ENCODE peak calls at places on chromosomes 6 and 20, in four cellular contexts. E is neural progenitor cell, J is pancreas, M is SJCRH30. V is an unnamed sample.

GRCh38 chr20:38139156-38139912 is 25.7 kb downstream of the TGM2 start:
- DNase-seq in E (no peak), J (no peak), M (no peak), V (no peak)

GRCh38 chr6:150142304-150142656 is 564 bp upstream of the PPP1R14C start:
- DNase-seq in E (peak; percentile 52), J (no peak), M (peak; percentile 20), V (peak; percentile 52)

GRCh38 chr6:86712039-86712438 is 225.3 kb upstream of the HTR1E start:
- DNase-seq in E (no peak), J (no peak), M (no peak), V (no peak)

GRCh38 chr6:34771727-34772126 is 14.4 kb downstream of the SNRPC start:
- DNase-seq in E (no peak), J (no peak), M (no peak), V (no peak)

GRCh38 chr20:31758521-31758920 is 19.4 kb downstream of the TPX2 start:
- DNase-seq in E (no peak), J (no peak), M (peak; percentile 93), V (no peak)

GRCh38 chr6:162726997-162727346 is 594 bp downstream of the PRKN start:
- DNase-seq in E (no peak), J (no peak), M (peak; percentile 24), V (no peak)

GRCh38 chr6:55449219-55449618 is 122.0 kb downstream of the GFRAL start:
- DNase-seq in E (peak; percentile 39), J (no peak), M (peak; percentile 68), V (no peak)

GRCh38 chr20:11676618-11677289 is 240.9 kb upstream of the BTBD3 start:
- DNase-seq in E (peak; percentile 78), J (peak; percentile 53), M (peak; percentile 69), V (peak; percentile 23)

GRCh38 chr20:60572991-60573390 is 614.8 kb downstream of the CDH26 start:
- DNase-seq in E (no peak), J (no peak), M (no peak), V (no peak)

GRCh38 chr6:154548130-154548830 is 37.8 kb upstream of the CNKSR3 start:
- DNase-seq in E (no peak), J (peak; percentile 72), M (peak; percentile 45), V (no peak)

GRCh38 chr6:168700880-168701279 is 259.9 kb downstream of the SMOC2 start:
- DNase-seq in E (no peak), J (no peak), M (no peak), V (no peak)
- H3K9me3 ChIP-seq in E (no peaks in the 10 kb centered on the region), J (no peaks in the 10 kb centered on the region), M (no peaks in the 10 kb centered on the region), V (no peaks in the 10 kb centered on the region)

DNA sequence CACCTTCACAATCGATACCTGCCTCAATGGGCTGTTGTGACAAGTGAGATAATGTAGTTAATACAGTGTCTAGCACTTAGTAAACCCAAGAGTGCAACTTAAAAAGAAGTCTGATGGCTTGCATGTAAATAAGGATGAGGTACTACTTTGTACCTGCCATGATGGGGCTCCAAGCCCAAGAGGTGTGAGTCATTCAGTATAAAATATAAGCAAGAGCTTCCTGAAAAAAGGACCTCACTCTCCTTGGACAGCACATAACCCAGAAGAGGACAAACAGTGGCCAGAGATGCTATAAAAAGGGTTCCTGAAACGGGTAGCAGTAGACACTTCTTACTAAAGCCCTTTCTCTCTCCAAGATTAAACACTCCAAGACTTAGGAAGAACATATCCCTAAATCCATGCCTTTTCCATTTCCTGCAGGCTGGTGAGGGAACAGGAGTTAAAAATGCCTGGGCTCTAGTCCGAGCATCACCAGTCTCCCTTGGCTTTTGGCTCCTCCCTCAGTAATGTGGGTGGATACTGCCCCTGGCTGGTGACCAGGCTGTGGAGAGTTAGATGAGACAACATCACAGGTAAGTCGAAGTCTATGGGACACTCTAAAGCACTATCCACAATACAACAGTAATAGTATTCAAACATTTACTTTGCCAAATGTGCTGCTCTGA is 4.2 kb downstream of the UBE2V1 start:
- DNase-seq in E (no peak), J (no peak), M (no peak), V (no peak)
- H3K4me1 ChIP-seq in E (peaks cover 11% of the 10 kb centered on the region), J (peaks cover 15% of the 10 kb centered on the region), M (peaks cover 24% of the 10 kb centered on the region), V (peaks cover 25% of the 10 kb centered on the region)

DNA sequence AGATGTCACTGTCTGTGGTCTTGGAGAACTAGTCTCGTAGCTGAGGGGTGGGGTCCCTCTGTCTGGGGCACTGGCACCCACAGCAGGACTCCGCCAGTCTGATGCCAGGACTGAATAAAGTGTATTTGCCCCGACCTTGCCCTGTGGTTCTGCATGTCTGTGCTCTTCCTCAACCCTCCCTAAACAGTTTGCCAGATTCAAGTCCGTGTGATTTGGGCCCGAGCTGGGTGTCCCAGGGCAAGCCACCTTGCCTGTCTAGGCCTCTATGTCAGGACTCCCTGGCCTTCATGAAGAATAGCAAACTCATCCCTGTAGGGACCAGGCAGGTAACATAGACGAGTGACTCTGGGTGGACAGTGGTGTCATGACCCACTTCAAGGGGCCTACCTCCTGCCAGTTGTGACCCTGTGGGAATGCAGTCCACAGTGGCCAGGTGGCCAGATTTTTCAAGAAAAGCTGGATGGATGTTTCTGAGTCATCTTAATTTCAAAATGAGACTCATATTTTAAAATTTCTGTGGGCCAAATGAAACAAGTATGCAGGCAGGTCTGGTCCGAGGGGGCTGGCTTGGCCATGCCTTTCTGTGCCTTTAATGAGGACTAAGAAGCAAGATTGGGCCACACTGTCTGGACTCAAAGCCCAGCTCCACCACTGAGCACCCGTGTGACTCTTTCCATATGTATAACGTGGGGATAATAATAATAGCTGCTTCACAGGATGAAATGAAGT is 3.4 kb downstream of the SOX12 start:
- DNase-seq in E (no peak), J (no peak), M (no peak), V (no peak)
- H3K9me3 ChIP-seq in E (no peaks in the 10 kb centered on the region), J (no peaks in the 10 kb centered on the region), M (no peaks in the 10 kb centered on the region), V (no peaks in the 10 kb centered on the region)

GRCh38 chr6:108661982-108662381 is 101.3 kb downstream of the FOXO3 start:
- DNase-seq in E (no peak), J (no peak), M (no peak), V (no peak)
- H3K4me1 ChIP-seq in E (peaks cover 5% of the 10 kb centered on the region), J (peaks cover 15% of the 10 kb centered on the region), M (peaks cover 28% of the 10 kb centered on the region), V (peaks cover 1% of the 10 kb centered on the region)

GRCh38 chr20:25081730-25082497 is at the start of gene VSX1:
- DNase-seq in E (peak; percentile 48), J (no peak), M (no peak), V (no peak)
- H3K9me3 ChIP-seq in E (no peaks in the 10 kb centered on the region), J (no peaks in the 10 kb centered on the region), M (no peaks in the 10 kb centered on the region), V (no peaks in the 10 kb centered on the region)

GRCh38 chr20:1807394-1807793 is 87.8 kb upstream of the SIRPA start:
- DNase-seq in E (no peak), J (no peak), M (no peak), V (no peak)

GRCh38 chr20:1810572-1810925 is 84.7 kb upstream of the SIRPA start:
- DNase-seq in E (no peak), J (no peak), M (no peak), V (no peak)

GRCh38 chr20:1808101-1808500 is 87.1 kb upstream of the SIRPA start:
- DNase-seq in E (no peak), J (no peak), M (no peak), V (no peak)

GRCh38 chr20:1809611-1810510 is 85.3 kb upstream of the SIRPA start:
- DNase-seq in E (no peak), J (no peak), M (no peak), V (no peak)

GRCh38 chr20:1809121-1809520 is 86.1 kb upstream of the SIRPA start:
- DNase-seq in E (no peak), J (no peak), M (no peak), V (no peak)
- H3K4me1 ChIP-seq in E (peaks cover 18% of the 10 kb centered on the region), J (no peaks in the 10 kb centered on the region), M (no peaks in the 10 kb centered on the region), V (peaks cover 13% of the 10 kb centered on the region)

GRCh38 chr6:7953753-7954152 is 43.2 kb upstream of the TXNDC5 start:
- DNase-seq in E (no peak), J (no peak), M (no peak), V (no peak)

GRCh38 chr6:7959453-7959852 is 48.9 kb upstream of the TXNDC5 start:
- DNase-seq in E (no peak), J (no peak), M (no peak), V (no peak)

GRCh38 chr6:7960141-7960540 is 49.6 kb upstream of the TXNDC5 start:
- DNase-seq in E (no peak), J (no peak), M (no peak), V (no peak)

GRCh38 chr6:7958464-7958863 is 47.9 kb upstream of the TXNDC5 start:
- DNase-seq in E (no peak), J (no peak), M (no peak), V (no peak)

DNA sequence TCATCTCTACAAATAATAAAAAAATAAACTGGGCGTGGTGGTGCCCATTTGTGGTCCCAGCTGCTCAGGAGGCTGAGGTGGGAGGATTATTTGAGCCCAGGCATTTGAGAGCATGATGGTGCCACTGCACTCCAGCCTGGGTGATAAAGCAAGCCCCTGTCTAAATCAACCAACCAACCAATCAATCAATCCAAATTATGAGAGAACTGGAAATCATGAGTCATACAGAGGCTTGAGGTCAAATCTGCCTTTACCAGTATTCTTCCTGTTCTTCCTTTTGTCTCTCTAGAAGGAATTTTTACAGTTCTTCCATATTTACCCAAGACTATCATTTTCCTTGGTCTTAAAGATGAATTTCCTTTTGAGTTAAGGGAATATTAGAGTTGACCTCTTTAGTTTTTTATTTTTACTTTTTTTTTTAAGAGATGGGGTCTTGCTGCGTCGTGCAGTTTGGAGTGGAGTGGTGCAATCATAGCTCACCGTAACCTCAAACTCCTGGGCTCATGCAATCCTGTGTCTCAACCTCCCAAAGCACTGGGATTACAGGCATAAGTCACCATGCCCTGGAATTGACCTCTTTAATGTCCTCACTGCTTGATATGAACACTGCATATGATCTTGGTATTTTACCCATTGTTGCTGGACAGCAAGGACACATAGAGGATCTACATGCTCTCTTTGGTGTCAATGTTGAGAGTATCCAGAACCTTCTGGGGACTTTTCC is 44.1 kb upstream of the TXNDC5 start:
- DNase-seq in E (no peak), J (no peak), M (no peak), V (no peak)
- H3K9me3 ChIP-seq in E (no peaks in the 10 kb centered on the region), J (no peaks in the 10 kb centered on the region), M (no peaks in the 10 kb centered on the region), V (no peaks in the 10 kb centered on the region)

DNA sequence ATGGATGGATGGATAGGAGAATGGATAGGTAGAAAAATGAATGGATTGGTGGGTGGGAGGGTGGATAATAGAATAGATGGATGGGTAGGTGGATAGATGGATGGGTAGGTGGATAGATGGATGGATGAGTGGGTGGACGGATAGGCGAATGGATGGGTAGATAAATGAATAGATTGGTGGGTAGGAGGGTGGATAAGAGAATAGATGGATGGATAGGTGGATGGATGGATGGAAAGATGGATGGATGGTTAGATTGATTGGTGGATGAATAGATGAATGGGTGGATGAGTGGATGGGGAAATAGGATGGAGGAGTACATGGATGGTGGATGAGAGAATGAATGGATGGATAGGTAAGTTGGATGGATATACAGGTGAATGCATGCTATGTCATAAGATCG is 110.5 kb downstream of the CEBPB start:
- DNase-seq in E (no peak), J (no peak), M (no peak), V (no peak)
- H3K4me1 ChIP-seq in E (no peaks in the 10 kb centered on the region), J (no peaks in the 10 kb centered on the region), M (peaks cover 22% of the 10 kb centered on the region), V (no peaks in the 10 kb centered on the region)

GRCh38 chr20:58531657-58532056 is 16.5 kb upstream of the APCDD1L start:
- DNase-seq in E (no peak), J (no peak), M (no peak), V (no peak)

GRCh38 chr20:58526411-58526810 is 11.2 kb upstream of the APCDD1L start:
- DNase-seq in E (no peak), J (no peak), M (no peak), V (no peak)

GRCh38 chr20:58528412-58528811 is 13.2 kb upstream of the APCDD1L start:
- DNase-seq in E (no peak), J (no peak), M (no peak), V (no peak)

GRCh38 chr20:58536289-58536688 is 21.1 kb upstream of the APCDD1L start:
- DNase-seq in E (no peak), J (no peak), M (no peak), V (no peak)

GRCh38 chr20:58531063-58531462 is 15.9 kb upstream of the APCDD1L start:
- DNase-seq in E (no peak), J (no peak), M (no peak), V (no peak)
- H3K9me3 ChIP-seq in E (peaks cover 32% of the 10 kb centered on the region), J (no peaks in the 10 kb centered on the region), M (peaks cover 28% of the 10 kb centered on the region), V (peaks cover 4% of the 10 kb centered on the region)

GRCh38 chr20:49682798-49683197 is 30.9 kb downstream of the B4GALT5 start:
- DNase-seq in E (no peak), J (no peak), M (no peak), V (no peak)
- H3K4me1 ChIP-seq in E (peaks cover 72% of the 10 kb centered on the region), J (peaks cover 19% of the 10 kb centered on the region), M (peaks cover 16% of the 10 kb centered on the region), V (peaks cover 57% of the 10 kb centered on the region)

V was measured in HAP-1.